ENCODE peak calls at places on chromosomes 3 and 15, in five cellular contexts. B, A, C, Z and Q are unnamed samples.

GRCh38 chr3:140898340-140899180 is 43.1 kb upstream of the SLC25A36 start:
- DNase-seq in B (peak), A (no peak), C (peak), Z (no peak), Q (peak)

GRCh38 chr3:116155830-116156229 is 289.5 kb downstream of the LSAMP start:
- DNase-seq in B (no peak), A (no peak), C (no peak), Z (no peak), Q (peak)

GRCh38 chr15:69299451-69300128 is 878 bp downstream of the PAQR5 start:
- DNase-seq in B (no peak), A (no peak), C (no peak), Z (no peak), Q (peak)

GRCh38 chr15:73597036-73597638 is 36.1 kb downstream of the NPTN start:
- DNase-seq in B (no peak), A (no peak), C (no peak), Z (no peak), Q (no peak)

GRCh38 chr3:107574650-107575049 is 51.9 kb downstream of the BBX start:
- DNase-seq in B (no peak), A (no peak), C (peak), Z (no peak), Q (peak)

GRCh38 chr15:66494262-66494661 is 3.3 kb downstream of the SNAPC5 start:
- DNase-seq in B (no peak), A (no peak), C (no peak), Z (no peak), Q (no peak)

GRCh38 chr3:56254261-56254660 is 214.0 kb downstream of the ERC2 start:
- DNase-seq in B (no peak), A (no peak), C (peak), Z (no peak), Q (no peak)

GRCh38 chr3:36418296-36418695 is 38.0 kb downstream of the STAC start:
- DNase-seq in B (no peak), A (no peak), C (no peak), Z (no peak), Q (no peak)

DNA sequence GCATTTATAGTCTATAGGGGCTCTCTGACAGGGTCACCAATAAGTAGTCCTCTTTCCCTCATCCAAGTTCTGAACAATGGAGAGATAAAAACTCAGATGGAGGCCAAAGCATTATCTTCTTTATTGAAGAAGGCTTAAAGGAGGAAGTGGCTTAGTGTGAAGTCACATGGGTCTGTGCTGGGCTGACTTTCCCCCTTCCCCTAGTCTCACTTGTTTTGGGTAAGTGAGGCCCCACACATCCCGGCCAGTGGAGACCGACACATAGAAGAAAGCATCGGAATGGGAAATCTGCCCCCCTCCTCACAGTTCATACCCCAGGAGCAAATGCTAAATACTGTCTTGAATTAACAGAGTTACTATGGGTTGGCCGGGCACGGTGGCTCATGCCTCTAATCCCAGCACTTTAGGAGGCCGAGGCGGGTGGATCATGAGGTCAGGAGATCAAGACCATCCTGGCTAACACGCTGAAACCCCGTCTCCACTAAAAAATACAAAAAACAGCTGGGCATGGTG is 9.1 kb upstream of the DOCK3 start:
- DNase-seq in B (no peak), A (no peak), C (no peak), Z (no peak), Q (no peak)
- H2BK12ac ChIP-seq in B (no peak), A (no peak), C (no peak), Z (no peak), Q (no peak)

GRCh38 chr3:129106320-129106719 is 15.3 kb downstream of the RAB43 start:
- DNase-seq in B (no peak), A (no peak), C (no peak), Z (no peak), Q (no peak)
- H2BK12ac ChIP-seq in B (no peak), A (no peak), C (no peak), Z (no peak), Q (no peak)

GRCh38 chr3:12871404-12871983 is 30.1 kb upstream of the RPL32 start:
- DNase-seq in B (no peak), A (no peak), C (no peak), Z (no peak), Q (no peak)

GRCh38 chr3:12866836-12867235 is 25.5 kb upstream of the RPL32 start:
- DNase-seq in B (no peak), A (no peak), C (no peak), Z (no peak), Q (no peak)

GRCh38 chr3:12868039-12869024 is 27.0 kb upstream of the RPL32 start:
- DNase-seq in B (peak), A (peak), C (peak), Z (peak), Q (peak)

GRCh38 chr3:12870942-12871341 is 29.6 kb upstream of the RPL32 start:
- DNase-seq in B (no peak), A (no peak), C (peak), Z (no peak), Q (no peak)

DNA sequence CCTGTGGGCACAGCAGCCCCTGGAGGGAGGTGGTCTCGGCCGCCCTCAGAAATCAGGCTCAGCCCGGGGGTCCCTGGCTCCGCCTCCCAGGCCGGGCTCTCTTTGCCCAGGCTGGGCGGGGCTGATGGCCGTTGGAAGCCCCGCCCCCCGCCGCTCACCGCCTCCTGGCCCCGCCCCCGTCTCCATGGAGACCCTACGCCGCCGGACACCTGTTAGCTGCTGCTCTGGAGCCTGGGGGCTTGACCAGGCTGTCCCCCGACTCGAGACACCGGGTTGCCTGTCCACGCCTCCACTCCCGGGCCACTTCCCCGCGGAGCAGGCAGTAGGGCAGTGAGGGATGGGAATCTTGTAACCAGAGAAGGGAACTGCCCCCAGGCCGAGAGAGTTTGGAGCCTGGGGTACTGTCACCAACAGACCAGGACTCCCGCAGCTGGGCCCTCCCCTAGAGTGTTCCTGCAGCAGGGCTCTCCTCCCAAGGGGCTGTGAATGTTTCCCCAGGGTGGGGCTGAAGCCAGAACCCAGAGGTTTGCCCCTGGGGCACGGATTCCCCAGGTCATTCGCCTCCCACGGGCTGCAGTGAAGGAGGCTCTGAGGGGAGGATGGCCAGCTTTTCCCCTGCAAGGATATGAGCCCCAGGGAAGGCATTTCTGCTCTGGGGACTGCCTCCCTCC is 27.8 kb upstream of the RPL32 start:
- DNase-seq in B (peak), A (peak), C (no peak), Z (peak), Q (peak)
- H2BK12ac ChIP-seq in B (no peak), A (peak), C (no peak), Z (no peak), Q (no peak)

GRCh38 chr3:53164911-53165310 is 3.9 kb downstream of the PRKCD start:
- DNase-seq in B (no peak), A (no peak), C (no peak), Z (peak), Q (no peak)

GRCh38 chr3:53166781-53167291 is 5.8 kb downstream of the PRKCD start:
- DNase-seq in B (no peak), A (no peak), C (no peak), Z (no peak), Q (peak)

GRCh38 chr3:53168175-53168923 is 7.3 kb downstream of the PRKCD start:
- DNase-seq in B (no peak), A (no peak), C (no peak), Z (no peak), Q (no peak)

GRCh38 chr3:53167418-53168174 is 6.6 kb downstream of the PRKCD start:
- DNase-seq in B (no peak), A (no peak), C (no peak), Z (no peak), Q (no peak)

DNA sequence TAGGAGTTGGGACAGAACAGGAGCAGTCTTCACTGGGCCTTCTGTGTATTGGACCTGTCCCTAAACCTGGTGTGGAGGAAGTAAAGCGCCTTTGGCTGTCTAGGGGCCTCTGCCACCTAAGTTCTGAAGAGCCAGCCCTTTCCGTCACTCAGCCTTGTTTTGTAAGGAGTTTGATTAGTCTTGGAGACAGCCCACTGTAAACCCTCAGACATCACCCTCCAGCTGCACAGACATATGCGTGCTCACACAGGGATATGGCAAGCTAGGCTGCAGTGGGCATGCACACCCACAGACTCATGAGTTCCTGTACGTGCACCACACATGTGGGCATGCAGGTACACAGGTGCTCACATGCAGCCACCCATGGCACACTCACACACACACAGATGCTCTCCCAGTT is 5.2 kb downstream of the PRKCD start:
- DNase-seq in B (no peak), A (no peak), C (no peak), Z (no peak), Q (no peak)
- H2BK12ac ChIP-seq in B (no peak), A (no peak), C (no peak), Z (no peak), Q (peak)

GRCh38 chr3:39765575-39765974 is 43.8 kb upstream of the MYRIP start:
- DNase-seq in B (no peak), A (no peak), C (no peak), Z (no peak), Q (no peak)
- H2BK12ac ChIP-seq in B (no peak), A (no peak), C (no peak), Z (no peak), Q (no peak)

DNA sequence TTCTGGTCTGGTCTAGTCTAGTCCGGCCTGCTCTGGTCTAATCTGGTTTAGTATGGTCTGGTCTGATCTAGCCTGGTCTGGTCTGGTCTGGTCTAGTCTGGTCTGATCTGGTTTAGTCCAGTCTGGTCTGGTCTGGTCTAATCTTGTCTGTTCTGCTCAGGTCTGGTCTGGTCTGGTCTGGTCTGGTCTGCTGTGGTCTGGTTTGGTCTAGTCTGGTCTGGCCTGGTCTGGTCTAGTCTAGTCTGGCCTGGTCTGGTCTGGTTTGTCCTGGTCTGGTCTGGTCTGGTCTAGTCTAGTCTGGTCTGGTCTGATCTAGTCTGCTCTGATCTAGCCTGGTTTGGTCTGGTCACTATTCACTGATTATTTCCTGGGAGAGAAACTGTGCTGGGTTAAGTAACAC is 84.1 kb upstream of the PRR23E start:
- DNase-seq in B (no peak), A (no peak), C (no peak), Z (no peak), Q (no peak)
- H2BK12ac ChIP-seq in B (no peak), A (peak), C (no peak), Z (no peak), Q (no peak)

DNA sequence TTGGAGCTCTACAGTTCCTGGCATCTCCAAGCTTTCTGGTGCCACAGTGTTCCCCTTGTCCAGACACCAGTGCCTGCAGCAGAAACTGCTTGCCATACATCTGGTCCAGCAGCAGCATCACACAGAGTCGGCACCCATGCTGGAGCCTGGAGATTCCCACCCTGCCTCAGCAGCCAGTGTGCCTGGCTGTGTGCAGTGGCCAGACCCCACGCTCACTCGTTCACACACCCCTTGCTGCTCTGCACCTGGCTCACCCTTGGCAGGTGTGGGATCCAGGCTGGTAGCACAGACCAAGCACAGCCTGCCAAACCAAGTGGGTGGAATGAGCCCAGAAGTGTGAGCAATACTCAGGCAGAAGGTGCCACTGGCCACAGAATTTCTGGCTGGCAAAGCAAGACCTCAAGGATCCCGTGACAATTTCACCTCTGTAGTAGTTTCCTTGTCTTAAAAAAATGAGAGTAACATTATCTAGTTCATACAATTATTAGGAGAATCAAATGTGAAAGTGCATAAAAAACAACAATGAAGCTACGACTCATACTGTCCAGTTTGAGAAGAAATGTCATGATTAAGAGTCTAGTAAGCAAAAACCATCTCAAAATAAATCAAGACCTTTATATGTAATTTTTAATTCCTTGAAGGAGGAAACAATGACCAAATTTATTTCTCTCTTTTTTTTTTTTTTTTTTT is 22.9 kb upstream of the ZBED2 start:
- DNase-seq in B (no peak), A (no peak), C (no peak), Z (no peak), Q (no peak)
- H2BK12ac ChIP-seq in B (no peak), A (no peak), C (no peak), Z (no peak), Q (peak)

DNA sequence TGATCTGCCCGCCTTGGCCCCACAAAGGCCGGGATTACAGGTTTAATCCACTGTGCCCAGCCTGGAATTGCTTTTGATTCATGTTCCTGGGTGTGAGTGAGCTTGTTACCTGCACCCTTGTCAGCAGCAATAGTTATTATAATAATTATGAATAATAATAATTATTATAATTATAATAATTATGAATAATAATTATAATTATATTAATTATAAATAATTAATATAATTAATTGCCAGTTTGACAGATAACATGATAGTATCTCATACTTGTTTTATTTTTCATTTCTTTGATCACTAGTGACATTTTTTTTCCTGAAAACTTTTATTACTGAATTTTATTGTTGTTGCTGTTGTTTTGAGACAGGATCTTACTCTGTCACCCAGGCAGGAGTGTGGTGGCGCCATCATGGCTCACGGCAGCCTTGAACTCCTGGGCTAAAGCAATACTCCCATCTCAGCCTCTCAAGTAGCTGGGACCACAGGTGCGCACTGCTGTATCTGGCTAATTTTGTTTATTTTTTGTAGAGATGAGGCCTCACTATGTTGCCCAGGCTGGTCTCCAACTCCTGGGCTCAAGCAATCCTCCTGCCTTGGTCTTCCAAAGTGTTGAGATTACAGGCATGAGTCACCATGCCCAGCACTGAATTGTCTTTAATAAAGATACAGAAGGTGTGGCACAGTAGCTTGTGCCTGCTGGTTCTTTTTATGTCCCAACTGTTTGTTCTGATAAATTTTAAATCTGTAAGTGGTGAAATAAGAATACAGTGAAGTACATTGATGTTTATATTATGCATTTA is 20.9 kb upstream of the TRAK1 start:
- DNase-seq in B (no peak), A (no peak), C (no peak), Z (no peak), Q (no peak)
- H2BK12ac ChIP-seq in B (no peak), A (peak), C (no peak), Z (no peak), Q (no peak)

DNA sequence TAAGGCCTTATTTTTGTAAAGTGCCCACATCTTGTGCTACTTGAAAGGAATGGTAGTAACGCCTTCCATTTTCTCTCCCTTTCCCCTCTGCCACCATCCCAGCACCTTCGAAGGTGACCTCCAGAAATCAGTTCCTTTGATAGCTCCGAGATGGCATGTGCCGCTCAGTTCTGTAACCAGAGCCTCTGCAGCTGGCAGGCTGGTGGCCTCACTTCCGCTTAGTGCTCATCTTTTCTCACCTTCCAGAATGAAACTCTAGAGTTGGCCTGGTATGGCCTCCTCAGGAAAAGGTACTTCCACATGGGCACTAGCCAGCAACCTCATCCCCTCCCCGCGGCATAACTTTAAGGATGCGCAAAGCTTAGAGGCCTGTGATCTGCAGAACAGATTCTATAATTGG is 38.8 kb downstream of the ETV5 start:
- DNase-seq in B (no peak), A (no peak), C (no peak), Z (no peak), Q (no peak)
- H2BK12ac ChIP-seq in B (no peak), A (no peak), C (no peak), Z (no peak), Q (no peak)

DNA sequence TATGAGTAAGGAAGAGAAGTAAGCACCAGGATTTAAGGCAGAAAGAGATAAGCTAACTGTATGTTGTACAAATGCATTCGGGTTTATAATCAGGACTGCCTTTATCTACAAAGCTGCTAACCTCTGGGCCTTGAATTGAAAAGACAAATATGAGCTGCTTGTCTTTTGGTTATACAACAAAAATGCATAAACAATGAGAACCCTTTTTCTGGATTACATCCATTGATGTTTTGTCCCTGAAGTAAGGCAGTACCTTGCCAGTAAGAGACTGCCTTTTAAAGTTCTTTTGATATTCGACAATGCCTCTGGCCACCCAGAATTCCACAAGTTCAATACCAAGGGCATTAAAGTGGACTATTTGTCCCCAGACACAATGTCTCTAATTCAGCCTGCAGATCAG is 280.7 kb downstream of the ZNF621 start:
- DNase-seq in B (no peak), A (no peak), C (no peak), Z (no peak), Q (no peak)
- H2BK12ac ChIP-seq in B (no peak), A (no peak), C (no peak), Z (no peak), Q (no peak)